ENCODE peak calls at places on chromosomes 12 and 14, in nine cellular contexts. One of them, this sample, is unnamed.

GRCh38 chr14:100677925-100678765 is 48.5 kb upstream of the DLK1 start:
- DNase-seq in gastrocnemius medialis: peak
- DNase-seq in heart left ventricle: peak
- DNase-seq in IMR-90: peak
- DNase-seq in adrenal gland: no peak
- DNase-seq in K562: peak
- DNase-seq in uterus: peak
- DNase-seq in A549: no peak
- DNase-seq in esophagus squamous epithelium: no peak
- DNase-seq in this sample: no peak

GRCh38 chr14:104334812-104335161 is 196.4 kb downstream of the KIF26A start:
- DNase-seq in heart left ventricle: no peak
- DNase-seq in uterus: no peak
- DNase-seq in adrenal gland: no peak
- DNase-seq in K562: no peak
- DNase-seq in IMR-90: no peak
- DNase-seq in esophagus squamous epithelium: no peak
- DNase-seq in gastrocnemius medialis: no peak
- DNase-seq in A549: no peak
- DNase-seq in this sample: peak

GRCh38 chr14:50230601-50231474 is 540 bp downstream of the SOS2 start:
- DNase-seq in heart left ventricle: peak
- DNase-seq in uterus: peak
- DNase-seq in IMR-90: peak
- DNase-seq in A549: peak
- DNase-seq in adrenal gland: peak
- DNase-seq in K562: peak
- DNase-seq in gastrocnemius medialis: peak
- DNase-seq in esophagus squamous epithelium: no peak
- DNase-seq in this sample: peak

GRCh38 chr14:100654814-100655795 is 67.9 kb upstream of the BEGAIN start:
- DNase-seq in uterus: no peak
- DNase-seq in K562: peak
- DNase-seq in heart left ventricle: no peak
- DNase-seq in esophagus squamous epithelium: no peak
- DNase-seq in adrenal gland: no peak
- DNase-seq in A549: peak
- DNase-seq in IMR-90: no peak
- DNase-seq in gastrocnemius medialis: no peak
- DNase-seq in this sample: peak

GRCh38 chr14:95496111-95496681 is 20.3 kb downstream of the SYNE3 start:
- DNase-seq in uterus: no peak
- DNase-seq in heart left ventricle: no peak
- DNase-seq in IMR-90: no peak
- DNase-seq in K562: no peak
- DNase-seq in A549: no peak
- DNase-seq in adrenal gland: no peak
- DNase-seq in esophagus squamous epithelium: no peak
- DNase-seq in gastrocnemius medialis: no peak
- DNase-seq in this sample: no peak

GRCh38 chr14:69013943-69014782 is 35.1 kb upstream of the ACTN1 start:
- DNase-seq in gastrocnemius medialis: peak
- DNase-seq in K562: no peak
- DNase-seq in IMR-90: peak
- DNase-seq in adrenal gland: peak
- DNase-seq in uterus: no peak
- DNase-seq in esophagus squamous epithelium: no peak
- DNase-seq in heart left ventricle: peak
- DNase-seq in A549: peak
- DNase-seq in this sample: peak

GRCh38 chr14:58131386-58131785 is 20.6 kb downstream of the ARMH4 start:
- DNase-seq in K562: peak
- DNase-seq in gastrocnemius medialis: no peak
- DNase-seq in esophagus squamous epithelium: no peak
- DNase-seq in adrenal gland: no peak
- DNase-seq in uterus: no peak
- DNase-seq in IMR-90: peak
- DNase-seq in A549: peak
- DNase-seq in heart left ventricle: no peak
- DNase-seq in this sample: no peak

GRCh38 chr12:45183263-45183662 is 32.6 kb upstream of the ANO6 start:
- DNase-seq in uterus: no peak
- DNase-seq in gastrocnemius medialis: no peak
- DNase-seq in esophagus squamous epithelium: no peak
- DNase-seq in K562: no peak
- DNase-seq in IMR-90: peak
- DNase-seq in heart left ventricle: no peak
- DNase-seq in adrenal gland: no peak
- DNase-seq in A549: peak
- DNase-seq in this sample: no peak

GRCh38 chr12:13223176-13223806 is 26.8 kb downstream of the EMP1 start:
- DNase-seq in adrenal gland: no peak
- DNase-seq in IMR-90: peak
- DNase-seq in esophagus squamous epithelium: no peak
- DNase-seq in heart left ventricle: no peak
- DNase-seq in gastrocnemius medialis: no peak
- DNase-seq in K562: no peak
- DNase-seq in A549: peak
- DNase-seq in uterus: no peak
- DNase-seq in this sample: no peak

GRCh38 chr14:104437703-104438102 is 141.9 kb upstream of the C14orf180 start:
- DNase-seq in gastrocnemius medialis: no peak
- DNase-seq in adrenal gland: no peak
- DNase-seq in esophagus squamous epithelium: no peak
- DNase-seq in A549: no peak
- DNase-seq in heart left ventricle: no peak
- DNase-seq in uterus: no peak
- DNase-seq in IMR-90: no peak
- DNase-seq in K562: no peak
- DNase-seq in this sample: no peak

GRCh38 chr14:69156224-69156623 is 3.3 kb upstream of the DCAF5 start:
- DNase-seq in adrenal gland: no peak
- DNase-seq in gastrocnemius medialis: no peak
- DNase-seq in heart left ventricle: no peak
- DNase-seq in esophagus squamous epithelium: no peak
- DNase-seq in IMR-90: no peak
- DNase-seq in K562: no peak
- DNase-seq in uterus: no peak
- DNase-seq in A549: no peak
- DNase-seq in this sample: no peak

GRCh38 chr14:28608438-28608837 is 158.1 kb upstream of the FOXG1 start:
- DNase-seq in heart left ventricle: no peak
- DNase-seq in esophagus squamous epithelium: no peak
- DNase-seq in uterus: no peak
- DNase-seq in A549: no peak
- DNase-seq in adrenal gland: no peak
- DNase-seq in IMR-90: no peak
- DNase-seq in K562: no peak
- DNase-seq in gastrocnemius medialis: no peak
- DNase-seq in this sample: no peak

GRCh38 chr14:44613061-44613712 is 106.1 kb upstream of the FSCB start:
- DNase-seq in gastrocnemius medialis: no peak
- DNase-seq in heart left ventricle: no peak
- DNase-seq in esophagus squamous epithelium: no peak
- DNase-seq in adrenal gland: no peak
- DNase-seq in IMR-90: no peak
- DNase-seq in K562: no peak
- DNase-seq in uterus: no peak
- DNase-seq in A549: no peak
- DNase-seq in this sample: no peak

GRCh38 chr14:71355324-71356201 is 448.3 kb downstream of the PCNX1 start:
- DNase-seq in K562: peak
- DNase-seq in esophagus squamous epithelium: no peak
- DNase-seq in gastrocnemius medialis: no peak
- DNase-seq in IMR-90: peak
- DNase-seq in heart left ventricle: peak
- DNase-seq in A549: no peak
- DNase-seq in adrenal gland: peak
- DNase-seq in uterus: peak
- DNase-seq in this sample: peak

GRCh38 chr12:75708829-75709228 is 197.4 kb upstream of the KRR1 start:
- DNase-seq in heart left ventricle: no peak
- DNase-seq in A549: no peak
- DNase-seq in esophagus squamous epithelium: no peak
- DNase-seq in uterus: no peak
- DNase-seq in IMR-90: no peak
- DNase-seq in adrenal gland: no peak
- DNase-seq in gastrocnemius medialis: no peak
- DNase-seq in K562: no peak
- DNase-seq in this sample: no peak

GRCh38 chr12:75705749-75706719 is 194.6 kb upstream of the KRR1 start:
- DNase-seq in esophagus squamous epithelium: no peak
- DNase-seq in K562: peak
- DNase-seq in IMR-90: peak
- DNase-seq in gastrocnemius medialis: no peak
- DNase-seq in adrenal gland: peak
- DNase-seq in A549: peak
- DNase-seq in heart left ventricle: peak
- DNase-seq in uterus: peak
- DNase-seq in this sample: peak

GRCh38 chr12:75704664-75705063 is 193.3 kb upstream of the KRR1 start:
- DNase-seq in adrenal gland: no peak
- DNase-seq in K562: no peak
- DNase-seq in gastrocnemius medialis: no peak
- DNase-seq in heart left ventricle: no peak
- DNase-seq in uterus: no peak
- DNase-seq in IMR-90: peak
- DNase-seq in esophagus squamous epithelium: no peak
- DNase-seq in A549: no peak
- DNase-seq in this sample: no peak

GRCh38 chr12:75707983-75708382 is 196.6 kb upstream of the KRR1 start:
- DNase-seq in uterus: no peak
- DNase-seq in heart left ventricle: no peak
- DNase-seq in A549: no peak
- DNase-seq in gastrocnemius medialis: no peak
- DNase-seq in esophagus squamous epithelium: no peak
- DNase-seq in IMR-90: no peak
- DNase-seq in K562: no peak
- DNase-seq in adrenal gland: no peak
- DNase-seq in this sample: no peak

DNA sequence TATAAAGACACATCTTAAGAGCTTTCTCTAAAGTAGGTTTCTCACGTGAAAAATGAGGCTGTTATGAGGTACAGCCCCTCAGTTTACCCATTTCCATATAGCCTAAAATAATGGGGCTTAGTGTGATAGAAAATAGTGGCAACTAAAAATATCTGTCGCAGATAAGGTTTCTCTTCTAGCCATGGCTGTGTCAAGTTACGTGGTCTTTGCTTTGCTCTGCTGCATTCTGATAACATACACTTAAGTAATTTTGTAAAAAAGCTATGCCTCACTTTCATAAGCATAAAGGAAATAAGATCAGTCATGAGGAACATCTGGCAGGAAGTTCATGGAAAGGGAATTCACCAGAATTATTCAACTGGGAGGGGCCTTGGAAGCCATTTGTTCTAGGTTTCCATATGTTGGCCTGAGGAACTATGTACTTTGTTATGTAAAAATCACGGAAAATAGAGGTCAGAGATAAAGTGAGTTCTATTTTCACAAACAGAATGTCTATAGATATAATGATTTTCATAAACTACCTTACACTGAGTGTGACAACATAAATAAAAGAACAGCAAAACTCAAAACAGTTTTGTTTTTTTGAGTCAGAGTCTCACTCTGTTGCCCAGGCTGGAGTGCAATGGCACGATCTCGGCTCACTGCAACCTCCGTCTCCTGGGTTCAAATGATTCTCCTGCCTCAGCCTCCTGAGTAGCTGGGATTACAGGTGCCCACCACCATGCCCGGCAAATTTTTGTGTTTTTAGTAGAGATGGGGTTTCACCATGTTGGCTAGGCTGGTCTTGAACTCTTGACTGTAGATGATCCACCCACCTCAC is 195.6 kb upstream of the KRR1 start:
- DNase-seq in uterus: no peak
- DNase-seq in gastrocnemius medialis: no peak
- DNase-seq in IMR-90: peak
- DNase-seq in esophagus squamous epithelium: no peak
- DNase-seq in A549: no peak
- DNase-seq in K562: peak
- DNase-seq in adrenal gland: no peak
- DNase-seq in heart left ventricle: no peak
- DNase-seq in this sample: no peak
- TF ChIP-seq POLR2A in uterus: no peak
- TF ChIP-seq POLR2A in gastrocnemius medialis: no peak
- TF ChIP-seq POLR2A in IMR-90: no peak
- TF ChIP-seq POLR2A in esophagus squamous epithelium: no peak
- TF ChIP-seq POLR2A in A549: no peak
- TF ChIP-seq POLR2A in K562: no peak
- TF ChIP-seq POLR2A in adrenal gland: no peak
- TF ChIP-seq POLR2A in heart left ventricle: no peak
- TF ChIP-seq POLR2A in this sample: no peak

GRCh38 chr14:52417139-52417538 is 103.0 kb downstream of the PTGER2 start:
- DNase-seq in K562: no peak
- DNase-seq in A549: no peak
- DNase-seq in IMR-90: no peak
- DNase-seq in gastrocnemius medialis: no peak
- DNase-seq in adrenal gland: no peak
- DNase-seq in esophagus squamous epithelium: no peak
- DNase-seq in heart left ventricle: no peak
- DNase-seq in uterus: no peak
- DNase-seq in this sample: no peak
- H3K27ac ChIP-seq in K562: no peak
- H3K27ac ChIP-seq in A549: no peak
- H3K27ac ChIP-seq in IMR-90: no peak
- H3K27ac ChIP-seq in gastrocnemius medialis: no peak
- H3K27ac ChIP-seq in adrenal gland: no peak
- H3K27ac ChIP-seq in esophagus squamous epithelium: no peak
- H3K27ac ChIP-seq in heart left ventricle: no peak
- H3K27ac ChIP-seq in uterus: no peak
- H3K27ac ChIP-seq in this sample: no peak

GRCh38 chr12:57220770-57221168 is 4.2 kb downstream of the NXPH4 start:
- DNase-seq in adrenal gland: no peak
- DNase-seq in IMR-90: no peak
- DNase-seq in K562: no peak
- DNase-seq in uterus: no peak
- DNase-seq in heart left ventricle: no peak
- DNase-seq in gastrocnemius medialis: no peak
- DNase-seq in A549: no peak
- DNase-seq in esophagus squamous epithelium: no peak
- DNase-seq in this sample: no peak
- TF ChIP-seq POLR2A in adrenal gland: no peak
- TF ChIP-seq POLR2A in IMR-90: no peak
- TF ChIP-seq POLR2A in K562: no peak
- TF ChIP-seq POLR2A in uterus: no peak
- TF ChIP-seq POLR2A in heart left ventricle: no peak
- TF ChIP-seq POLR2A in gastrocnemius medialis: no peak
- TF ChIP-seq POLR2A in A549: no peak
- TF ChIP-seq POLR2A in esophagus squamous epithelium: no peak
- TF ChIP-seq POLR2A in this sample: no peak

DNA sequence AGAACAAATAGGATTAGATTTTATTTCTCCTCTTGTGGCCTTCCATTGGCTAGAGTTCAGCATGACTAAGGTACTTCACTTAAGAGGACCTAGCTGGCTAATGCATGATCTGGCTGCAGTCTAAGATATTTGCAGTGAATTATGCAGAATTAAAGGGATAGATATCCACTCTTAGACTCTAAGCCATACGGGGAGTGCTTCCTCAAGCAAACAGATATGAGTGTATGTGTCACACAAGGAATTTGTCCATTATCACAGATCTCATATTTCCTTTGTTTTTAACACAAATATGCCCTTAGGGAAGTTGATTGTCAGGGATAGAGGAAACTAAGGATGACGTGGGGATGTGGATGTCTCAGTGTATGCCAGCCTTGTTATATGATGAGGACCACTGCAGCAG is 88.1 kb upstream of the DHRS4 start:
- DNase-seq in K562: no peak
- DNase-seq in gastrocnemius medialis: no peak
- DNase-seq in esophagus squamous epithelium: no peak
- DNase-seq in heart left ventricle: no peak
- DNase-seq in adrenal gland: no peak
- DNase-seq in uterus: no peak
- DNase-seq in A549: no peak
- DNase-seq in IMR-90: no peak
- DNase-seq in this sample: no peak
- H3K27ac ChIP-seq in K562: no peak
- H3K27ac ChIP-seq in gastrocnemius medialis: no peak
- H3K27ac ChIP-seq in esophagus squamous epithelium: no peak
- H3K27ac ChIP-seq in heart left ventricle: no peak
- H3K27ac ChIP-seq in adrenal gland: no peak
- H3K27ac ChIP-seq in uterus: no peak
- H3K27ac ChIP-seq in A549: no peak
- H3K27ac ChIP-seq in IMR-90: no peak
- H3K27ac ChIP-seq in this sample: no peak